ENCODE peak calls at places on chromosomes 1 and 21, in ten cellular contexts. One of them, this sample, is unnamed.

GRCh38 chr1:177228721-177229088 is 57.9 kb downstream of the BRINP2 start:
- DNase-seq in kidney epithelial cell: peak
- DNase-seq in AG04450: no peak
- DNase-seq in heart left ventricle: no peak
- DNase-seq in stomach: no peak
- DNase-seq in AG10803: peak
- DNase-seq in GM23248: peak
- DNase-seq in breast epithelium: no peak
- DNase-seq in fibroblast of lung: peak
- DNase-seq in cardiac muscle cell: no peak
- DNase-seq in this sample: peak

GRCh38 chr1:204419064-204419403 is 7.4 kb upstream of the PPP1R15B start:
- DNase-seq in kidney epithelial cell: no peak
- DNase-seq in AG04450: no peak
- DNase-seq in heart left ventricle: no peak
- DNase-seq in stomach: no peak
- DNase-seq in AG10803: peak
- DNase-seq in GM23248: peak
- DNase-seq in breast epithelium: no peak
- DNase-seq in fibroblast of lung: no peak
- DNase-seq in cardiac muscle cell: no peak
- DNase-seq in this sample: peak

GRCh38 chr1:52917591-52917990 is 3.9 kb downstream of the ECHDC2 start:
- DNase-seq in kidney epithelial cell: no peak
- DNase-seq in AG04450: no peak
- DNase-seq in heart left ventricle: no peak
- DNase-seq in stomach: no peak
- DNase-seq in AG10803: no peak
- DNase-seq in GM23248: no peak
- DNase-seq in breast epithelium: no peak
- DNase-seq in fibroblast of lung: no peak
- DNase-seq in cardiac muscle cell: no peak
- DNase-seq in this sample: no peak

GRCh38 chr1:89844236-89844807 is 23.5 kb downstream of the LRRC8D start:
- DNase-seq in kidney epithelial cell: no peak
- DNase-seq in AG04450: no peak
- DNase-seq in heart left ventricle: no peak
- DNase-seq in stomach: no peak
- DNase-seq in AG10803: peak
- DNase-seq in GM23248: peak
- DNase-seq in breast epithelium: no peak
- DNase-seq in fibroblast of lung: peak
- DNase-seq in cardiac muscle cell: no peak
- DNase-seq in this sample: peak

GRCh38 chr1:235714205-235714897 is 64.8 kb upstream of the GNG4 start:
- DNase-seq in kidney epithelial cell: no peak
- DNase-seq in AG04450: no peak
- DNase-seq in heart left ventricle: no peak
- DNase-seq in stomach: no peak
- DNase-seq in AG10803: no peak
- DNase-seq in GM23248: no peak
- DNase-seq in breast epithelium: no peak
- DNase-seq in fibroblast of lung: no peak
- DNase-seq in cardiac muscle cell: no peak
- DNase-seq in this sample: no peak

GRCh38 chr21:43297411-43297981 is 128.7 kb downstream of the CRYAA start:
- DNase-seq in kidney epithelial cell: no peak
- DNase-seq in AG04450: no peak
- DNase-seq in heart left ventricle: peak
- DNase-seq in stomach: no peak
- DNase-seq in AG10803: no peak
- DNase-seq in GM23248: no peak
- DNase-seq in breast epithelium: no peak
- DNase-seq in fibroblast of lung: no peak
- DNase-seq in cardiac muscle cell: no peak
- DNase-seq in this sample: no peak

GRCh38 chr1:198157847-198158765 is 1.3 kb downstream of the NEK7 start:
- DNase-seq in kidney epithelial cell: no peak
- DNase-seq in AG04450: no peak
- DNase-seq in heart left ventricle: no peak
- DNase-seq in stomach: no peak
- DNase-seq in AG10803: no peak
- DNase-seq in GM23248: peak
- DNase-seq in breast epithelium: no peak
- DNase-seq in fibroblast of lung: peak
- DNase-seq in cardiac muscle cell: no peak
- DNase-seq in this sample: peak

GRCh38 chr1:47761974-47762373 is 235.2 kb downstream of the TRABD2B start:
- DNase-seq in kidney epithelial cell: no peak
- DNase-seq in AG04450: no peak
- DNase-seq in heart left ventricle: no peak
- DNase-seq in stomach: no peak
- DNase-seq in AG10803: no peak
- DNase-seq in GM23248: no peak
- DNase-seq in breast epithelium: no peak
- DNase-seq in fibroblast of lung: no peak
- DNase-seq in cardiac muscle cell: no peak
- DNase-seq in this sample: no peak

GRCh38 chr1:201944002-201944401 is 2.3 kb downstream of the LMOD1 start:
- DNase-seq in kidney epithelial cell: no peak
- DNase-seq in AG04450: no peak
- DNase-seq in heart left ventricle: no peak
- DNase-seq in stomach: no peak
- DNase-seq in AG10803: no peak
- DNase-seq in GM23248: no peak
- DNase-seq in breast epithelium: no peak
- DNase-seq in fibroblast of lung: no peak
- DNase-seq in cardiac muscle cell: no peak
- DNase-seq in this sample: no peak

GRCh38 chr1:162359523-162360236 is 17.0 kb downstream of the SPATA46 start:
- DNase-seq in kidney epithelial cell: no peak
- DNase-seq in AG04450: no peak
- DNase-seq in heart left ventricle: no peak
- DNase-seq in stomach: no peak
- DNase-seq in AG10803: no peak
- DNase-seq in GM23248: no peak
- DNase-seq in breast epithelium: no peak
- DNase-seq in fibroblast of lung: no peak
- DNase-seq in cardiac muscle cell: no peak
- DNase-seq in this sample: no peak

GRCh38 chr1:230068952-230069684 is 2.1 kb downstream of the GALNT2 start:
- DNase-seq in kidney epithelial cell: no peak
- DNase-seq in AG04450: no peak
- DNase-seq in heart left ventricle: no peak
- DNase-seq in stomach: peak
- DNase-seq in AG10803: no peak
- DNase-seq in GM23248: peak
- DNase-seq in breast epithelium: no peak
- DNase-seq in fibroblast of lung: peak
- DNase-seq in cardiac muscle cell: peak
- DNase-seq in this sample: peak

GRCh38 chr1:109307363-109308021 is 681 bp upstream of the MYBPHL start:
- DNase-seq in kidney epithelial cell: no peak
- DNase-seq in AG04450: no peak
- DNase-seq in heart left ventricle: peak
- DNase-seq in stomach: no peak
- DNase-seq in AG10803: no peak
- DNase-seq in GM23248: no peak
- DNase-seq in breast epithelium: no peak
- DNase-seq in fibroblast of lung: peak
- DNase-seq in cardiac muscle cell: peak
- DNase-seq in this sample: no peak

GRCh38 chr1:227758366-227758765 is 23.1 kb downstream of the SNAP47 start:
- DNase-seq in kidney epithelial cell: no peak
- DNase-seq in AG04450: no peak
- DNase-seq in heart left ventricle: no peak
- DNase-seq in stomach: no peak
- DNase-seq in AG10803: no peak
- DNase-seq in GM23248: no peak
- DNase-seq in breast epithelium: no peak
- DNase-seq in fibroblast of lung: no peak
- DNase-seq in cardiac muscle cell: peak
- DNase-seq in this sample: no peak

GRCh38 chr1:201945157-201945556 is 1.2 kb downstream of the LMOD1 start:
- DNase-seq in kidney epithelial cell: no peak
- DNase-seq in AG04450: no peak
- DNase-seq in heart left ventricle: no peak
- DNase-seq in stomach: no peak
- DNase-seq in AG10803: no peak
- DNase-seq in GM23248: peak
- DNase-seq in breast epithelium: no peak
- DNase-seq in fibroblast of lung: no peak
- DNase-seq in cardiac muscle cell: peak
- DNase-seq in this sample: no peak

DNA sequence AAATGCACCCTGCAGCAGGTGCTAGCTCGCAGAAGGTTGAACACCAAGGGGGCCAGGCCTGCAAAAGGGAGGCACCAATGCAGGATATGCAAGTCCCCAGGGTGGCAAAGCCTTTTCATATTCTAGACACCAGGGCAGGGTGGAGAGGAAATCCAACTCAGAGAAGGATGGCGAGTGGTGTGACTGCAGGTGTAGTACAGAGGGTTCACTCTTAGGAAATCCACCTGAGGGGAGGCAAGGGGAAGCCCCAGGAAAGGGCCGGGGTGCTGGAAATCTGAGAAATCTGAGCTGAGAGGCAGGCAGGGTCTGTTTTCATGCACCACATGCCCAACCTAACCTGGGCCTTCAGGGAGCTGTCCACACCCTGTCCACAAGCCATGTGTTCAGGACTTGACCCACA is 163.2 kb upstream of the CTTNBP2NL start:
- DNase-seq in kidney epithelial cell: no peak
- DNase-seq in AG04450: no peak
- DNase-seq in heart left ventricle: no peak
- DNase-seq in stomach: no peak
- DNase-seq in AG10803: no peak
- DNase-seq in GM23248: no peak
- DNase-seq in breast epithelium: no peak
- DNase-seq in fibroblast of lung: no peak
- DNase-seq in cardiac muscle cell: peak
- DNase-seq in this sample: no peak
- H3K4me3 ChIP-seq in kidney epithelial cell: no peak
- H3K4me3 ChIP-seq in AG04450: no peak
- H3K4me3 ChIP-seq in heart left ventricle: no peak
- H3K4me3 ChIP-seq in stomach: no peak
- H3K4me3 ChIP-seq in AG10803: no peak
- H3K4me3 ChIP-seq in GM23248: no peak
- H3K4me3 ChIP-seq in breast epithelium: no peak
- H3K4me3 ChIP-seq in fibroblast of lung: no peak
- H3K4me3 ChIP-seq in cardiac muscle cell: no peak
- H3K4me3 ChIP-seq in this sample: no peak

GRCh38 chr1:181023265-181024057 is 791 bp upstream of the STX6 start:
- DNase-seq in kidney epithelial cell: no peak
- DNase-seq in AG04450: no peak
- DNase-seq in heart left ventricle: no peak
- DNase-seq in stomach: no peak
- DNase-seq in AG10803: no peak
- DNase-seq in GM23248: no peak
- DNase-seq in breast epithelium: no peak
- DNase-seq in fibroblast of lung: no peak
- DNase-seq in cardiac muscle cell: no peak
- DNase-seq in this sample: no peak
- H3K4me3 ChIP-seq in kidney epithelial cell: peak
- H3K4me3 ChIP-seq in AG04450: peak
- H3K4me3 ChIP-seq in heart left ventricle: no peak
- H3K4me3 ChIP-seq in stomach: peak
- H3K4me3 ChIP-seq in AG10803: peak
- H3K4me3 ChIP-seq in GM23248: peak
- H3K4me3 ChIP-seq in breast epithelium: peak
- H3K4me3 ChIP-seq in fibroblast of lung: peak
- H3K4me3 ChIP-seq in cardiac muscle cell: peak
- H3K4me3 ChIP-seq in this sample: peak

DNA sequence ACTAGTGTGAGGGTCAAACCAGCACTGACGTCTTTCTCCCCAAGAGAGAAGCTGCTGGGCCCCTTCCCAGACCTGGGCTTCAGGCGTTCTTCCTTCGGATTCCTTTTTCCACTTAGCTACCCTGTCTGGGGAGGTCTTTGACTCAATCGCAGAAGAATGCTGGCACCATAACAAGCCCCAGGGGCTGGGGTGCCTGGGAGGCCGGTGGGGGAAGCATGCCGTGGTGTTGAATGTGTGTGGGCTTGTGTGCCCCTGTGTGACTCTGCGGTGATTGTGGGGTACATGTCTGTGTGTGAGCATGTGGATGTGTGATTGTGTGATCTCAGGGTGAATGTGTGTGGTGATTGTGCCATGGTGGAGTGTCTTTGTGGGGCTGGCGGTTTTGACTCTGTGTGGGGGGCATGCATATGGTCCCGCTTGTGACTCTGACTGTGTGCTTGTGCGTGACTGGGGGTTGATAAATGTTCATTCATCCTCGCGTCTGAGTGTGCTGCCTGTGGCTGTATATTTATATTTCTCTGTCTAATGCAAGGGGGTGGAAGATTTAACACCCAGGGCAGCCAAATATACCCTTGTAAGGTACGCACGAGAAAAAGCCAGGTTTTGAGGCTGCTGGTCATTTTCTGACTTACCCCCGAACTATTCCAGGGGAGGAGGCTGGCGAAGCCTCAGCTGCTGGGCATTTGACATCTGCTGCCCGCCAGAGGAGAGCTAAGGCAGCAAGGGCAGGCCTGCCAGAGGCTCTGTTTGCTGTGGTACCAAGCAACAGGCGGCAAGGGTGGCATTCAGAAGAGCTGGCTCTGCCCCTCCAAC is 1.1 kb upstream of the SYNC start:
- DNase-seq in kidney epithelial cell: peak
- DNase-seq in AG04450: peak
- DNase-seq in heart left ventricle: peak
- DNase-seq in stomach: no peak
- DNase-seq in AG10803: peak
- DNase-seq in GM23248: peak
- DNase-seq in breast epithelium: peak
- DNase-seq in fibroblast of lung: peak
- DNase-seq in cardiac muscle cell: no peak
- DNase-seq in this sample: peak
- H3K4me3 ChIP-seq in kidney epithelial cell: peak
- H3K4me3 ChIP-seq in AG04450: peak
- H3K4me3 ChIP-seq in heart left ventricle: peak
- H3K4me3 ChIP-seq in stomach: peak
- H3K4me3 ChIP-seq in AG10803: peak
- H3K4me3 ChIP-seq in GM23248: peak
- H3K4me3 ChIP-seq in breast epithelium: peak
- H3K4me3 ChIP-seq in fibroblast of lung: peak
- H3K4me3 ChIP-seq in cardiac muscle cell: peak
- H3K4me3 ChIP-seq in this sample: peak

DNA sequence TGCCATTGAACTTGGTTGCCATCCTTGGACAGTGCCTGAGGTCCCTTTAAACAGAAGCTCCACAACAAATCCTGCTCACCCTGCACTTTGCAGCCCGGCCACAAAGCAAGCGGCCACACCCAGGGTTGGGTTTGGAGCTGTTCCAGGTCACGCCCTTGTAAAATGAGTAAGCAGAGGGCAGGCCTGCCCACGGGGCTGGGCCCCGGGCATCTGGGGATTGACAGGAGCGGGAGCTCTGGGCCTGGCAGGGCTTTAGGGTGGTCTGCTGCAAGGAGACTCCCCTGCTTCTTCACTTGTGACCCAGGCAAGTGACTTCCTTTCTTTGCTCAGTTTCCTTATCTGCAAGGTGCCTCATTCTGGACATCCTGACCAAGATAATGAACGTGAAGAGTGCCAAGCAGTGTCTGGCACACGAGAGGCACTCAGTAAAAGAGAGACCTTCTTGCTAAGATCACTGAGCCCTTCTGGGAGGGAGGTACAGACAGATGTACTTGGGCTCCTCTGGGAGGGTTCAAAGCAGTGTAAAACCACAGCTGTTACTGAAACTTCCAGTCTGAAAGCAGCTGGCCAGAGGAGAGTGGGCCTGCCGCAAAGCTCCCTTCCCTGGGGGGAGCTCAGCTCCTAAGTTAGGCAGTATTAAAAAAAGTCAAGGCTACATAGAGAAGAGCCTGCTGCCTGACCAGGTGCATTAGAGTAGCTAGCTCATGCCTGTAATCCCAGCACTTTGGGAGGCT is 2.6 kb downstream of the E2F2 start:
- DNase-seq in kidney epithelial cell: peak
- DNase-seq in AG04450: no peak
- DNase-seq in heart left ventricle: peak
- DNase-seq in stomach: peak
- DNase-seq in AG10803: peak
- DNase-seq in GM23248: peak
- DNase-seq in breast epithelium: peak
- DNase-seq in fibroblast of lung: peak
- DNase-seq in cardiac muscle cell: no peak
- DNase-seq in this sample: peak
- H3K4me3 ChIP-seq in kidney epithelial cell: no peak
- H3K4me3 ChIP-seq in AG04450: no peak
- H3K4me3 ChIP-seq in heart left ventricle: no peak
- H3K4me3 ChIP-seq in stomach: peak
- H3K4me3 ChIP-seq in AG10803: no peak
- H3K4me3 ChIP-seq in GM23248: no peak
- H3K4me3 ChIP-seq in breast epithelium: no peak
- H3K4me3 ChIP-seq in fibroblast of lung: peak
- H3K4me3 ChIP-seq in cardiac muscle cell: no peak
- H3K4me3 ChIP-seq in this sample: peak

This sample was measured in MG63.